ENCODE peak calls at places on chromosomes 1 and 21, in nine cellular contexts. L is PC-3, R is skeletal muscle cell, K is psoas muscle, Z is adipocyte, G is ovary, U is left lung, V is adrenal gland, X is neuronal stem cell. N is an unnamed sample.

GRCh38 chr1:2545754-2546514 is 10.2 kb upstream of the TNFRSF14 start:
- DNase-seq in L (peak; percentile 95), R (no peak), K (peak; percentile 88), Z (peak; percentile 83), G (no peak), U (peak; percentile 95), V (peak; percentile 93), X (peak; percentile 91), N (peak; percentile 59)

GRCh38 chr1:211257831-211258225 is 1.3 kb upstream of the RCOR3 start:
- DNase-seq in L (no peak), R (no peak), K (no peak), Z (peak; percentile 48), G (no peak), U (no peak), V (no peak), X (no peak), N (no peak)

GRCh38 chr1:2018217-2019161 is 656 bp upstream of the GABRD start:
- DNase-seq in L (no peak), R (no peak), K (no peak), Z (no peak), G (no peak), U (no peak), V (no peak), X (no peak), N (no peak)

GRCh38 chr1:6854166-6854565 is 68.9 kb downstream of the CAMTA1 start:
- DNase-seq in L (peak; percentile 51), R (no peak), K (no peak), Z (no peak), G (no peak), U (no peak), V (no peak), X (no peak), N (peak; percentile 49)

GRCh38 chr1:18886003-18886335 is 16.4 kb downstream of the ALDH4A1 start:
- DNase-seq in L (no peak), R (no peak), K (no peak), Z (peak; percentile 39), G (no peak), U (no peak), V (no peak), X (no peak), N (peak; percentile 36)

GRCh38 chr1:216902669-216903388 is 179.6 kb upstream of the ESRRG start:
- DNase-seq in L (peak; percentile 84), R (peak; percentile 41), K (no peak), Z (no peak), G (no peak), U (no peak), V (no peak), X (no peak), N (peak; percentile 13)

GRCh38 chr1:79614762-79615161 is 608.2 kb upstream of the ADGRL4 start:
- DNase-seq in L (no peak), R (peak; percentile 23), K (no peak), Z (no peak), G (no peak), U (no peak), V (no peak), X (no peak), N (peak; percentile 6)

GRCh38 chr1:108561145-108561458 is 1.2 kb downstream of the EEIG2 start:
- DNase-seq in L (no peak), R (no peak), K (no peak), Z (no peak), G (no peak), U (no peak), V (no peak), X (no peak), N (no peak)

GRCh38 chr1:58774027-58774426 is 9.8 kb downstream of the JUN start:
- DNase-seq in L (no peak), R (no peak), K (no peak), Z (no peak), G (no peak), U (no peak), V (no peak), X (no peak), N (no peak)

GRCh38 chr1:173122958-173123852 is 72.5 kb upstream of the TNFSF18 start:
- DNase-seq in L (no peak), R (peak; percentile 92), K (peak; percentile 63), Z (peak; percentile 96), G (peak; percentile 53), U (peak; percentile 86), V (peak; percentile 54), X (peak; percentile 18), N (peak; percentile 97)

GRCh38 chr1:19203440-19203839 is 6.6 kb downstream of the UBR4 start:
- DNase-seq in L (peak; percentile 90), R (peak; percentile 27), K (no peak), Z (peak; percentile 21), G (no peak), U (no peak), V (peak; percentile 35), X (no peak), N (peak; percentile 64)

GRCh38 chr1:197218857-197219256 is 49.2 kb upstream of the CRB1 start:
- DNase-seq in L (no peak), R (no peak), K (no peak), Z (no peak), G (no peak), U (no peak), V (no peak), X (no peak), N (no peak)

GRCh38 chr1:168320805-168321577 is 40.3 kb downstream of the TBX19 start:
- DNase-seq in L (peak; percentile 92), R (peak; percentile 75), K (no peak), Z (peak; percentile 86), G (peak; percentile 63), U (no peak), V (peak; percentile 51), X (no peak), N (peak; percentile 93)

GRCh38 chr21:33414068-33414467 is 10.9 kb downstream of the IFNGR2 start:
- DNase-seq in L (no peak), R (no peak), K (no peak), Z (no peak), G (no peak), U (no peak), V (no peak), X (no peak), N (no peak)
- H3K4me3 ChIP-seq in L (no peak overlapping the region), R (no peak overlapping the region), K (no peak overlapping the region), Z (no peak overlapping the region), G (no peak overlapping the region), U (no peak overlapping the region), V (no peak overlapping the region), X (no peak overlapping the region), N (no peak overlapping the region)

GRCh38 chr1:46203738-46204405 is 738 bp downstream of the LURAP1 start:
- DNase-seq in L (no peak), R (no peak), K (no peak), Z (peak; percentile 36), G (no peak), U (no peak), V (no peak), X (no peak), N (no peak)
- H3K4me3 ChIP-seq in L (no peak overlapping the region), R (peak overlapping the region; percentile 75), K (peak overlapping the region; percentile 76), Z (peak overlapping the region; percentile 86), G (peak overlapping the region; percentile 93), U (peak overlapping the region; percentile 65), V (peak overlapping the region; percentile 57), X (peak overlapping the region; percentile 74), N (peak overlapping the region; percentile 76)

DNA sequence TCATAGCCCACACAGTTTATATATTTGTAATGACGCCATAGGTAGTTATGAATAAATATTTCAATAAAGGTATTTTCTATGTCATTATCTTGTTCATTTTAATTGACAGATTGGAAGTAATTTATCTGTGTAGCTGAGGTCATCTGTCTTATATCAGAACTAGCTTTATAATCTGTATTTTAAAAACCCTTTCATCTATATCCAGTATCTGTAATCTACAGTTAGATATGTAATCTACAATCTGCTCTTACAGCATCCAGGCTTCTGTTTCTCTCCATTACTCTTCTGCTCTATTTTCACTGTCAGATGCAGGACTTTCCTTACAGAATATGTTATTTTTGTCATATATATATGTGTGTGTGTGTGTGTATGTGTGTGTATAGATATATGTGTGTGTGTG is 137.6 kb downstream of the LBR start:
- DNase-seq in L (no peak), R (no peak), K (no peak), Z (no peak), G (no peak), U (no peak), V (no peak), X (no peak), N (no peak)
- H3K4me3 ChIP-seq in L (no peak overlapping the region), R (no peak overlapping the region), K (no peak overlapping the region), Z (no peak overlapping the region), G (no peak overlapping the region), U (no peak overlapping the region), V (no peak overlapping the region), X (no peak overlapping the region), N (no peak overlapping the region)

GRCh38 chr1:23563003-23563402 is 3.7 kb upstream of the ID3 start:
- DNase-seq in L (no peak), R (no peak), K (no peak), Z (peak; percentile 22), G (no peak), U (no peak), V (no peak), X (no peak), N (no peak)

GRCh38 chr1:23561813-23562100 is 2.5 kb upstream of the ID3 start:
- DNase-seq in L (no peak), R (no peak), K (no peak), Z (peak; percentile 52), G (no peak), U (no peak), V (no peak), X (no peak), N (peak; percentile 55)

GRCh38 chr1:23563755-23564374 is 4.6 kb upstream of the ID3 start:
- DNase-seq in L (no peak), R (no peak), K (no peak), Z (no peak), G (no peak), U (no peak), V (no peak), X (no peak), N (no peak)

GRCh38 chr1:23561076-23561812 is 1.9 kb upstream of the ID3 start:
- DNase-seq in L (no peak), R (no peak), K (no peak), Z (peak; percentile 24), G (no peak), U (no peak), V (no peak), X (no peak), N (no peak)

GRCh38 chr1:23562138-23562819 is 3.0 kb upstream of the ID3 start:
- DNase-seq in L (peak; percentile 94), R (peak; percentile 98), K (peak; percentile 97), Z (peak; percentile 99), G (peak; percentile 92), U (peak; percentile 95), V (peak; percentile 91), X (peak; percentile 92), N (peak; percentile 99)
- H3K4me3 ChIP-seq in L (peak overlapping the region; percentile 47), R (peak overlapping the region; percentile 13), K (peak overlapping the region; percentile 74), Z (peak overlapping the region; percentile 53), G (no peak overlapping the region), U (no peak overlapping the region), V (no peak overlapping the region), X (no peak overlapping the region), N (peak overlapping the region; percentile 27)

GRCh38 chr1:26957306-26957705 is 3.0 kb downstream of the KDF1 start:
- DNase-seq in L (no peak), R (no peak), K (no peak), Z (no peak), G (no peak), U (no peak), V (no peak), X (no peak), N (no peak)
- H3K4me3 ChIP-seq in L (no peak overlapping the region), R (no peak overlapping the region), K (no peak overlapping the region), Z (no peak overlapping the region), G (no peak overlapping the region), U (no peak overlapping the region), V (no peak overlapping the region), X (no peak overlapping the region), N (no peak overlapping the region)

GRCh38 chr1:204112876-204113730 is 38.7 kb downstream of the ETNK2 start:
- DNase-seq in L (no peak), R (no peak), K (no peak), Z (no peak), G (no peak), U (no peak), V (no peak), X (no peak), N (no peak)
- H3K4me3 ChIP-seq in L (no peak overlapping the region), R (no peak overlapping the region), K (no peak overlapping the region), Z (no peak overlapping the region), G (no peak overlapping the region), U (no peak overlapping the region), V (no peak overlapping the region), X (no peak overlapping the region), N (no peak overlapping the region)